ENCODE peak calls at places on chromosomes 7 and 10, in four cellular contexts. One of them, this sample, is unnamed.

GRCh38 chr7:45890902-45891461 is 2.7 kb downstream of the IGFBP1 start:
- DNase-seq in right atrium auricular region: no peak
- DNase-seq in NB4: peak
- DNase-seq in OCI-LY7: peak
- DNase-seq in this sample: peak

GRCh38 chr10:75202321-75203096 is 8.1 kb upstream of the VDAC2 start:
- DNase-seq in right atrium auricular region: peak
- DNase-seq in NB4: no peak
- DNase-seq in OCI-LY7: no peak
- DNase-seq in this sample: peak

GRCh38 chr7:76009672-76010600 is 15.5 kb upstream of the TMEM120A start:
- DNase-seq in right atrium auricular region: no peak
- DNase-seq in NB4: no peak
- DNase-seq in OCI-LY7: no peak
- DNase-seq in this sample: no peak

GRCh38 chr7:36084485-36085091 is 68.5 kb upstream of the EEPD1 start:
- DNase-seq in right atrium auricular region: no peak
- DNase-seq in NB4: peak
- DNase-seq in OCI-LY7: no peak
- DNase-seq in this sample: peak

GRCh38 chr10:125144693-125145623 is 15.4 kb downstream of the CTBP2 start:
- DNase-seq in right atrium auricular region: no peak
- DNase-seq in NB4: peak
- DNase-seq in OCI-LY7: peak
- DNase-seq in this sample: peak

GRCh38 chr10:27558612-27559020 is 54.5 kb downstream of the RAB18 start:
- DNase-seq in right atrium auricular region: no peak
- DNase-seq in NB4: peak
- DNase-seq in OCI-LY7: peak
- DNase-seq in this sample: peak

GRCh38 chr10:21340341-21340740 is 185.1 kb downstream of the SKIDA1 start:
- DNase-seq in right atrium auricular region: no peak
- DNase-seq in NB4: no peak
- DNase-seq in OCI-LY7: no peak
- DNase-seq in this sample: peak

GRCh38 chr7:19463581-19463980 is 245.3 kb downstream of the POLR1F start:
- DNase-seq in right atrium auricular region: no peak
- DNase-seq in NB4: peak
- DNase-seq in OCI-LY7: no peak
- DNase-seq in this sample: peak

GRCh38 chr7:108442039-108442568 is 14.1 kb downstream of the NRCAM start:
- DNase-seq in right atrium auricular region: no peak
- DNase-seq in NB4: no peak
- DNase-seq in OCI-LY7: no peak
- DNase-seq in this sample: peak

GRCh38 chr7:81676105-81676811 is 93.6 kb downstream of the HGF start:
- DNase-seq in right atrium auricular region: no peak
- DNase-seq in NB4: peak
- DNase-seq in OCI-LY7: no peak
- DNase-seq in this sample: peak

DNA sequence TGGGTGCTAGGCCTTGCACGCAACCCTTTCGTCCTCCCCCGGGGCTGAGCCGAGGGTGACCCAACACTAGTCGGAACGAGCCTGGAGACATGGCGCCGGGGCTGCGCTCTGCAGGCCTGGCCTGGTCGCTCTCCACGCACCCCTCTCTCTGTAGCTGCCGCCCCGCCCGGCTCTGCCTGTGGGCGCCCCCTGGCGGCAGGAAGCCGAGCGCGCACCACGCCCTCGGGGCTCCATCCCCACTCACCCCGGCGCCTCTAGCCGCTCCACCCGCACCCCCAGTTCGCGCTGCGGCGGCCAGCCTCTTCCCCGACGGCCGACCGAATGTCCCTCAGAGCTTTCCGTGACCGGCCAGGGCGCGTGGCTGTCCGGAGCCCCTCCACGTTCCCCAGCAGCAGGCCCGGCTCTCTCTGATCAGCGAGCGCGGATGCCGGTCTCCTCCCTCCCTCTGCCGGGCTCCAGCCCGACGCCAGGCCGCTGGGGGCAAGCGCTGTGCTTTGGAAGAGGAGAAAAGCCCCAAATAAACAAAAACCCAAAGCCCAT is 29.1 kb upstream of the KCNK18 start:
- DNase-seq in right atrium auricular region: no peak
- DNase-seq in NB4: peak
- DNase-seq in OCI-LY7: peak
- DNase-seq in this sample: peak
- H3K4me3 ChIP-seq in right atrium auricular region: no peak
- H3K4me3 ChIP-seq in NB4: no peak
- H3K4me3 ChIP-seq in OCI-LY7: no peak
- H3K4me3 ChIP-seq in this sample: no peak

GRCh38 chr7:2803342-2803692 is 40.8 kb downstream of the GNA12 start:
- DNase-seq in right atrium auricular region: no peak
- DNase-seq in NB4: no peak
- DNase-seq in OCI-LY7: no peak
- DNase-seq in this sample: no peak

GRCh38 chr7:2802504-2803341 is 41.4 kb downstream of the GNA12 start:
- DNase-seq in right atrium auricular region: peak
- DNase-seq in NB4: no peak
- DNase-seq in OCI-LY7: no peak
- DNase-seq in this sample: peak

GRCh38 chr7:2803755-2804154 is 40.4 kb downstream of the GNA12 start:
- DNase-seq in right atrium auricular region: no peak
- DNase-seq in NB4: no peak
- DNase-seq in OCI-LY7: no peak
- DNase-seq in this sample: no peak

GRCh38 chr7:2805213-2806003 is 38.7 kb downstream of the GNA12 start:
- DNase-seq in right atrium auricular region: peak
- DNase-seq in NB4: no peak
- DNase-seq in OCI-LY7: no peak
- DNase-seq in this sample: no peak

DNA sequence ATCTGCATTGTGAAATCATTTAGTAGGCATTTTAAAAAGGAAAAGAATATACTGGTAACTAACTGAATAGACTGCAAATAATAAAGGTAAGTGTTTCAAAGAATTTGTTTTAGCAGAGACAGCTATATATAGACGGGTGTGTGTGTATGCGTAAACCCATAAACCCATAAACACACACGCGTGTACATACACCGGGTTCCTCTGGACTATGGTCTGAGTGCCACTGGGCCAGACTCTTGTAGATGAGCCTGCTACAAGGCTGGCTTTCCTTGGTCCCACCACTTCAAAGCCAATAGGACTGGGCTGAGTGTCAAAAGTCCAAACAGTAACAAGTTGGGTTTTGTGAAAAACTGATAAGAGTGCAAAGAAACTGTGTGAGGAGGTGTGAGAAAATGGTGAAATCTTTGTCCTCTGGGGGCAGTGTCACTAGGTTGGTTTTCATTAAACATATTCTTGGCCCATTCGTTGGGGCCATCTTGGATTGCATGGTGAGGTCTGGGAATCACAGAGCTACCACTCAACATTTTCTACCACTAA is 39.8 kb downstream of the GNA12 start:
- DNase-seq in right atrium auricular region: no peak
- DNase-seq in NB4: no peak
- DNase-seq in OCI-LY7: no peak
- DNase-seq in this sample: no peak
- TF ChIP-seq CTCF in right atrium auricular region: no peak
- TF ChIP-seq CTCF in NB4: no peak
- TF ChIP-seq CTCF in OCI-LY7: peak
- TF ChIP-seq CTCF in this sample: no peak

GRCh38 chr10:29646238-29646902 is 11.6 kb upstream of the SVIL start:
- DNase-seq in right atrium auricular region: no peak
- DNase-seq in NB4: peak
- DNase-seq in OCI-LY7: no peak
- DNase-seq in this sample: peak
- H3K4me3 ChIP-seq in right atrium auricular region: no peak
- H3K4me3 ChIP-seq in NB4: no peak
- H3K4me3 ChIP-seq in OCI-LY7: no peak
- H3K4me3 ChIP-seq in this sample: peak

DNA sequence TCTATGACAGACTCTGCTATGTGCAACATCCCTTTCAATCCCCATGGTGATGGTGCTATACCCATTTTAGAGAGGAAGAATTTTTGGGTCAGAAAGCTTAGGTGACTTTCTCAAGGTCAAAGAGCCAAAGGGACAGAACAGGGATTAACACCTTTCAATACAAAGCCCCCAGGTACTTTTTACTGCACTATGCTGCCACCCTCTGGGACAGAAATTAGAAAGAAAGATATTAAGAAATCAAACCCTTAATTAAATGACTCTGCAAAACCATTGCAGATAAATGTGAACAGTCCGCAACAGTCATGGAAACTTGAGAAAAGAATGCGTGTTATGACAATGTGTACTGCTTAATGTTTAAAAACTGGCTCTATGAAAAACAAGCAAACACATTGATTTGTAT is 673.7 kb downstream of the MAGI2 start:
- DNase-seq in right atrium auricular region: no peak
- DNase-seq in NB4: no peak
- DNase-seq in OCI-LY7: no peak
- DNase-seq in this sample: no peak
- TF ChIP-seq CTCF in right atrium auricular region: no peak
- TF ChIP-seq CTCF in NB4: no peak
- TF ChIP-seq CTCF in OCI-LY7: peak
- TF ChIP-seq CTCF in this sample: no peak

DNA sequence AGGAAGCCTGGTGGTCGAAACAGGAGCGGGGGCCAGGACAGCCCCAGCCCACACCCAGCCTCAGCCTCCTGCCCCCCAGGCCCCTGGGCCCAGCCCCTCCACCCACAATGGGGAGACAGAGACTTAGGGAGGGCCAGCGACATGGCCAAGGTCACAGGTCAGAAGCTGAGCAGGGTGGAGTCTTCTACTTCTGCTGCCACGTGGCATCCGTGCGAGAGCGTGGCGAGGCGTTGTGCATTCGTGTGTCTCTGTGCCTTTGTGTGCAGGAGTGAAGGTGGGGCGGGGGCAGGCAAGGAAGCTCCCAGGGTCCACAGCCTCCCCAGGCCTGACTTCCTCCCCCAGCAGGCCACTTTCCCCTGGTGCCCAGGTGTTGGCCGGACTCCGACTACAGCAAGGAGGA is 14.1 kb upstream of the GRIFIN start:
- DNase-seq in right atrium auricular region: no peak
- DNase-seq in NB4: no peak
- DNase-seq in OCI-LY7: no peak
- DNase-seq in this sample: no peak
- H3K4me3 ChIP-seq in right atrium auricular region: no peak
- H3K4me3 ChIP-seq in NB4: no peak
- H3K4me3 ChIP-seq in OCI-LY7: no peak
- H3K4me3 ChIP-seq in this sample: no peak

DNA sequence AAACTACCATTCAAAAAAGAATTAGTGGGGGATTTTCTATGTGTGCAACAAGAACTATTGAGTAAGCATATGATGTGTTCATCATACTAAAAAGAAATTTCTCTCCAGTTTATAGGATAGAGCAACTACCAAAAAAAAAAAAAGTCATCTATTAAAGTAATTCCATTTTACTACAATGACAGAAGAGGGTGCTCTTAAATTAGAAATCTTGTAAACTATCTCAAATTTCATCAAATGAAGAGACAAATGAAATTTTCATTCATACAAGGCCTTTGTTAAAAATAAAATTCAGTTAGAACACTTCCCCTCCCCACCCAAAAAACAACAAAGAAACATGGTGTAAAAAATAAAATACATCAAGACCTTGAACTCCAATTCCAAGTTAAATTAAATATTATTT is 195.4 kb upstream of the PLXDC2 start:
- DNase-seq in right atrium auricular region: no peak
- DNase-seq in NB4: no peak
- DNase-seq in OCI-LY7: no peak
- DNase-seq in this sample: peak
- TF ChIP-seq CTCF in right atrium auricular region: no peak
- TF ChIP-seq CTCF in NB4: no peak
- TF ChIP-seq CTCF in OCI-LY7: no peak
- TF ChIP-seq CTCF in this sample: no peak

GRCh38 chr7:151380199-151381082 is 29.4 kb downstream of the WDR86 start:
- DNase-seq in right atrium auricular region: no peak
- DNase-seq in NB4: no peak
- DNase-seq in OCI-LY7: no peak
- DNase-seq in this sample: no peak
- H3K4me3 ChIP-seq in right atrium auricular region: no peak
- H3K4me3 ChIP-seq in NB4: no peak
- H3K4me3 ChIP-seq in OCI-LY7: peak
- H3K4me3 ChIP-seq in this sample: no peak

GRCh38 chr10:72426982-72427381 is 72.3 kb upstream of the DNAJB12 start:
- DNase-seq in right atrium auricular region: no peak
- DNase-seq in NB4: no peak
- DNase-seq in OCI-LY7: no peak
- DNase-seq in this sample: no peak
- TF ChIP-seq CTCF in right atrium auricular region: no peak
- TF ChIP-seq CTCF in NB4: no peak
- TF ChIP-seq CTCF in OCI-LY7: no peak
- TF ChIP-seq CTCF in this sample: no peak

DNA sequence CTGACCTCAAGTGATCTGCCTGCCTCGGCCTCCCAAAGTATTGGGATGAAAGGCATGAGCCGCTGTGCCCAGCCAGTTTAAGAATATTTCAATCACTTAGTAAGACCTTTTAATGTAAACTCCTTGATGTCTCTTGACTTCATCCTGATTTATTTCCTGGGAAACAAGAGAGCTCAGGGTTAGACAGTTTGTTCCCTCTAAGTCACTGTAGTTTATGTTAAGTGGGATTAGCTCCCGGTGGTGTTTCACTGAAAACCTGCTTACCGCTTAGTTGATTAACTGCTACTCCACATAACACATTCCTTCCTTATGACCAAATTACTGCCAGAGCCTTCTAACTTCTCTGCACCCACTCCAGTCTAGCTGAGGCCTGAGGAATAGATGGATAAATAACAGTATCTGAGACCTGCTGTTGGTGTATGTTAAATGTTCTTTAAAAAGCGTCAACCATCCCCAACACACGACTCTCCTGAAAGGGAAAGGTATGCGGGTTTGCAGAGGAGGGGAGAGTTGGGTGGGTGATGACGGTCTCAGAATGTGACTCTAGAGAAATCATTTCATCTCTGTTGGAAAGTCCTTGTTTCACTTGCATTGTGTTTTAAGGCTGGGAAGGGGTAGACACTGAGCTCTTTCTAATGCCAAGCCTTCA is 48.7 kb downstream of the CREB3L2 start:
- DNase-seq in right atrium auricular region: no peak
- DNase-seq in NB4: no peak
- DNase-seq in OCI-LY7: no peak
- DNase-seq in this sample: peak
- H3K4me3 ChIP-seq in right atrium auricular region: no peak
- H3K4me3 ChIP-seq in NB4: no peak
- H3K4me3 ChIP-seq in OCI-LY7: no peak
- H3K4me3 ChIP-seq in this sample: no peak

This sample was measured in fibroblast of mammary gland.